ENCODE peak calls at places on chromosomes 13 and 19, in ten cellular contexts. Z, D, M, K, X, A, S, Q, T and W are unnamed samples. For H3K4me1, the result is how much of the 10 kb centered on the place peaks cover.

GRCh38 chr19:14165986-14166385 is 29.6 kb upstream of the ASF1B start:
- DNase-seq in A (no peak), T (no peak), Q (no peak), S (no peak), D (no peak), K (no peak), M (no peak), Z (no peak), X (peak), W (no peak)

GRCh38 chr13:46551410-46552301 is 1.3 kb upstream of the LRCH1 start:
- DNase-seq in M (peak), T (peak), Z (peak), Q (peak), S (peak), D (peak), A (peak), K (peak), X (peak), W (peak)

GRCh38 chr19:52397310-52398090 is at the start of gene ZNF528:
- DNase-seq in M (peak), S (peak), D (no peak), Q (peak), Z (peak), K (peak), A (peak), X (peak), T (peak), W (peak)

GRCh38 chr13:106114981-106115554 is 420.4 kb downstream of the EFNB2 start:
- DNase-seq in S (no peak), D (no peak), M (no peak), X (no peak), A (no peak), T (no peak), Q (no peak), K (no peak), Z (no peak), W (no peak)

GRCh38 chr19:7928741-7929701 is 3.1 kb upstream of the CTXN1 start:
- DNase-seq in D (no peak), X (peak), K (no peak), Q (no peak), A (peak), M (no peak), Z (no peak), S (peak), T (peak), W (peak)

GRCh38 chr13:40220299-40220935 is 446.0 kb downstream of the FOXO1 start:
- DNase-seq in Q (no peak), D (no peak), S (no peak), M (no peak), X (no peak), A (no peak), T (no peak), K (no peak), Z (no peak), W (no peak)

GRCh38 chr13:45781553-45782326 is 69.8 kb downstream of the SIAH3 start:
- DNase-seq in Q (no peak), Z (no peak), A (no peak), T (no peak), M (peak), K (peak), X (peak), S (no peak), D (no peak), W (peak)

GRCh38 chr13:80555796-80556195 is 214.9 kb upstream of the SPRY2 start:
- DNase-seq in M (no peak), Z (no peak), D (no peak), S (no peak), Q (no peak), X (no peak), T (peak), A (no peak), K (no peak), W (no peak)

GRCh38 chr13:39501711-39502324 is 101.2 kb downstream of the LHFPL6 start:
- DNase-seq in D (no peak), M (no peak), Z (no peak), K (no peak), Q (no peak), S (no peak), A (no peak), T (no peak), X (no peak), W (no peak)

GRCh38 chr19:39196320-39196719 is 444 bp upstream of the NCCRP1 start:
- DNase-seq in X (no peak), K (no peak), M (no peak), Q (no peak), A (no peak), Z (no peak), S (no peak), D (no peak), T (no peak), W (no peak)

GRCh38 chr13:63403726-63404125 is 1988.1 kb upstream of the PCDH20 start:
- DNase-seq in K (no peak), T (no peak), S (no peak), Q (no peak), X (no peak), M (no peak), A (no peak), D (no peak), Z (no peak), W (no peak)

GRCh38 chr19:32824906-32825608 is 44.5 kb downstream of the SLC7A9 start:
- DNase-seq in S (no peak), Z (no peak), K (no peak), A (no peak), X (no peak), M (no peak), D (no peak), T (no peak), Q (no peak), W (no peak)

GRCh38 chr13:113930711-113931637 is 42.9 kb downstream of the C13orf46 start:
- DNase-seq in Z (no peak), M (peak), A (no peak), S (peak), D (no peak), K (no peak), Q (peak), X (no peak), T (no peak), W (peak)

GRCh38 chr19:46902402-46902766 is 41.6 kb downstream of the ARHGAP35 start:
- DNase-seq in Z (no peak), X (no peak), Q (no peak), D (peak), S (peak), M (peak), K (no peak), A (peak), T (no peak), W (no peak)

GRCh38 chr13:71695662-71696061 is 171.3 kb downstream of the DACH1 start:
- DNase-seq in S (no peak), X (no peak), Q (no peak), D (no peak), K (no peak), M (no peak), A (no peak), Z (no peak), T (no peak), W (no peak)

GRCh38 chr13:80040219-80040976 is 300.5 kb downstream of the SPRY2 start:
- DNase-seq in Z (peak), M (no peak), X (no peak), A (no peak), K (no peak), T (no peak), D (peak), Q (no peak), S (no peak), W (no peak)

GRCh38 chr19:34171877-34172660 is at the start of gene LSM14A:
- DNase-seq in K (peak), A (peak), D (peak), Z (peak), Q (peak), X (peak), M (peak), T (peak), S (peak), W (peak)

GRCh38 chr19:23222998-23223652 is 27.1 kb downstream of the ZNF724 start:
- DNase-seq in T (no peak), Z (no peak), M (no peak), D (no peak), Q (no peak), S (no peak), K (no peak), A (no peak), X (no peak), W (no peak)

GRCh38 chr19:17321655-17322489 is 12.5 kb downstream of the DDA1 start:
- DNase-seq in X (no peak), Z (no peak), S (no peak), A (no peak), M (no peak), K (no peak), T (no peak), Q (no peak), D (no peak), W (no peak)

GRCh38 chr13:74062933-74063332 is 71.3 kb downstream of the KLF12 start:
- DNase-seq in X (no peak), T (no peak), Z (no peak), Q (no peak), A (no peak), K (peak), M (no peak), S (no peak), D (no peak), W (peak)

GRCh38 chr19:16338470-16339360 is 14.1 kb downstream of the KLF2 start:
- DNase-seq in X (no peak), D (peak), Z (no peak), M (no peak), T (no peak), Q (no peak), S (no peak), K (peak), A (peak), W (no peak)

GRCh38 chr13:89239361-89240127 is 1568.4 kb downstream of the SLITRK5 start:
- DNase-seq in D (no peak), T (no peak), Z (no peak), X (no peak), A (no peak), Q (no peak), K (no peak), S (no peak), M (no peak), W (no peak)

GRCh38 chr13:40389081-40389641 is 277.3 kb downstream of the FOXO1 start:
- DNase-seq in Z (no peak), K (no peak), S (no peak), A (no peak), T (no peak), X (no peak), M (no peak), D (no peak), Q (no peak), W (no peak)

GRCh38 chr13:39612023-39612637 is 9.1 kb upstream of the LHFPL6 start:
- DNase-seq in M (peak), D (peak), T (peak), X (peak), S (peak), A (peak), Z (no peak), K (peak), Q (no peak), W (peak)

GRCh38 chr19:40524133-40524549 is 52.5 kb upstream of the SHKBP1 start:
- DNase-seq in X (no peak), Q (no peak), K (no peak), S (no peak), Z (no peak), A (no peak), M (no peak), T (no peak), D (no peak), W (no peak)

GRCh38 chr13:31050486-31051400 is 111.0 kb downstream of the HSPH1 start:
- DNase-seq in X (peak), D (no peak), K (no peak), M (no peak), T (no peak), Z (no peak), Q (no peak), A (no peak), S (no peak), W (no peak)

GRCh38 chr13:110348751-110349150 is 41.7 kb downstream of the COL4A2 start:
- DNase-seq in X (no peak), M (no peak), T (no peak), A (no peak), Z (no peak), Q (no peak), S (no peak), K (no peak), D (no peak), W (no peak)

GRCh38 chr19:16371540-16371986 is 46.9 kb downstream of the KLF2 start:
- DNase-seq in S (no peak), Z (no peak), X (no peak), T (peak), D (no peak), Q (no peak), M (peak), A (no peak), K (peak), W (no peak)

GRCh38 chr19:31318790-31319189 is 30.4 kb downstream of the TSHZ3 start:
- DNase-seq in T (no peak), Q (no peak), S (no peak), K (no peak), A (peak), X (no peak), M (no peak), D (no peak), Z (no peak), W (peak)

GRCh38 chr13:68976287-68976686 is 1131.3 kb upstream of the ATXN8OS start:
- DNase-seq in X (no peak), A (no peak), S (no peak), Z (no peak), K (no peak), Q (no peak), T (no peak), D (no peak), M (no peak), W (no peak)

GRCh38 chr19:16244091-16244490 is 46.4 kb downstream of the AP1M1 start:
- DNase-seq in M (no peak), S (no peak), Z (no peak), A (no peak), T (no peak), X (no peak), K (no peak), Q (no peak), D (no peak), W (no peak)

GRCh38 chr19:16252459-16253205 is 54.9 kb downstream of the AP1M1 start:
- DNase-seq in A (no peak), D (no peak), K (peak), S (no peak), M (no peak), Q (no peak), Z (no peak), X (peak), T (no peak), W (peak)

GRCh38 chr13:47220453-47221150 is 323.7 kb upstream of the HTR2A start:
- DNase-seq in A (peak), Z (no peak), Q (no peak), D (no peak), K (no peak), X (no peak), S (no peak), T (no peak), M (no peak), W (no peak)

GRCh38 chr13:43003010-43003409 is 11.0 kb upstream of the EPSTI1 start:
- DNase-seq in Q (no peak), X (no peak), M (no peak), S (no peak), A (no peak), D (no peak), K (no peak), T (no peak), Z (no peak), W (no peak)

GRCh38 chr19:33524024-33524664 is 2.6 kb upstream of the PEPD start:
- DNase-seq in Q (no peak), T (no peak), D (no peak), X (no peak), Z (no peak), A (no peak), S (no peak), K (peak), M (no peak), W (peak)

GRCh38 chr13:98976941-98977340 is 923 bp downstream of the DOCK9 start:
- DNase-seq in A (no peak), D (no peak), T (no peak), M (no peak), Q (no peak), S (no peak), Z (no peak), K (no peak), X (no peak), W (no peak)

GRCh38 chr13:98977568-98978270 is at the start of gene DOCK9:
- DNase-seq in T (no peak), A (peak), D (no peak), S (peak), M (peak), K (peak), Z (no peak), X (no peak), Q (peak), W (peak)

GRCh38 chr13:98976338-98976737 is 1.5 kb downstream of the DOCK9 start:
- DNase-seq in A (no peak), Q (no peak), X (no peak), K (no peak), S (no peak), M (no peak), Z (no peak), D (no peak), T (no peak), W (no peak)

GRCh38 chr13:98974053-98974452 is 3.8 kb downstream of the DOCK9 start:
- DNase-seq in A (no peak), K (no peak), Z (no peak), Q (no peak), S (no peak), D (no peak), M (no peak), T (peak), X (no peak), W (no peak)

DNA sequence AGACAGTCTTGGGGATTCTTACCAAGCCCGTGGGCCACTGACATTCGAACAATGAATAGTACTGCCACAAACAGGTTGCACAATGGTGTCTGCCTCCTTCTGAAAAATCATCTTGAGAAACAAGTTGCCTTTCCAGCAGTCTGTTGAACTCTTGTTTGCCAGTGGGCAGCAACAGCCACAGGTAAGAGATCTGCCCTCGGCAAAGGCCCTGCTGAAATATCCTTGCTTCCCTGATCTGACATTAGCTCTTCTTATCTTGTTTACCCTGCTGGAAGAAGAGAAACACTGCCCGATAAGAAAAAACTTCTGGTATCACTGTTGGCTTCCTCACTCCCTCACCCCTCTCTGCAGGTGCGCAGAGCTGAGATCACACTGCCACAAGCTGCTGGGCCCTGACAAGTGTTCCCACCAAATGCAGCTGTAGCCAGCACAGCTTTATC is 2.0 kb downstream of the DOCK9 start:
- DNase-seq in D (no peak), K (no peak), Q (no peak), Z (no peak), S (no peak), A (peak), X (no peak), T (peak), M (no peak), W (no peak)
- H3K4me1 ChIP-seq in D (under half), K (under half), Q (under half), Z (under half), S (half or more), A (half or more), X (under half), T (under half), M (half or more), W (under half)

DNA sequence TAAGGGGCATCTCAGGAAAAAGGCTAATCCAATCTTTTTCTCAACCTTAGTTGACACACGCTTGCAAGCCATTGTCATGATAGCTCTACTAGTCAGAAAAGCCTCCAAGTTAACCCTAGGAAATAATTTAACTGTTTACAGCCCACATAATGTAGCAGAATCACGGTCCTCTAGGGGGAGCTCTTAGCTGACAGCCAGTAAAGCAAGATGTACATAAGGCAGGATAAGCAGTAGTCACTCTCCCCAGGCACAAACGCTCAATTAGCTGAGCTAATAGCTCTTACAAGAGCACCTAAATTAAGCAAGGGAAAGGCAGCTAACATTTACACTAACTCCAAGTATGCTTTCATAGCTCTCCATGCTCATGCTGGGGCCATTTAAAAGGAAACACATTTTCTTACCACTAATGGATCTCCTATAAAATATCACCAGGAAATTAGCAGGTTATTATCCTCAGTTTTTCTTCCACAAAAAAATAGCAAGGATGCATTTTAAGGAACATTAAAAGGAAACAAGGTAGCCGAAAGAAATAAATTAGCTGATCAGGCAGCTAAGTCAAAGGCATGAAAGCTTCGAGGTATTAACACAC is 33.7 kb upstream of the ZSCAN5A start:
- DNase-seq in S (no peak), M (no peak), D (peak), Q (no peak), Z (no peak), X (peak), K (no peak), A (peak), T (no peak), W (no peak)
- TF ChIP-seq CTCF in S (no peak), M (no peak), D (peak), Q (no peak), Z (peak), X (peak), K (no peak), A (peak), T (peak), W (no peak)

GRCh38 chr13:35771898-35772297 is 295.4 kb upstream of the MAB21L1 start:
- DNase-seq in T (no peak), S (no peak), Q (no peak), A (peak), X (no peak), M (no peak), D (no peak), Z (no peak), K (no peak), W (no peak)
- TF ChIP-seq POLR2AphosphoS5 in T (no peak), S (no peak), Q (no peak), A (no peak), X (peak), M (no peak), D (no peak), Z (no peak), K (no peak), W (no peak)

GRCh38 chr19:13053238-13053637 is 49.4 kb downstream of the LYL1 start:
- DNase-seq in S (no peak), Z (no peak), A (no peak), K (no peak), Q (no peak), X (no peak), M (no peak), D (no peak), T (no peak), W (no peak)

GRCh38 chr19:13053761-13054604 is 48.7 kb downstream of the LYL1 start:
- DNase-seq in T (no peak), M (peak), S (peak), D (peak), Z (peak), Q (peak), A (peak), K (peak), X (peak), W (peak)

GRCh38 chr19:13054605-13055212 is 47.9 kb downstream of the LYL1 start:
- DNase-seq in A (no peak), Z (no peak), K (no peak), D (no peak), S (no peak), M (no peak), X (no peak), T (no peak), Q (no peak), W (peak)

GRCh38 chr19:13051581-13052165 is 51.0 kb downstream of the LYL1 start:
- DNase-seq in D (no peak), A (peak), M (peak), X (no peak), K (peak), Q (peak), Z (no peak), T (peak), S (no peak), W (peak)

DNA sequence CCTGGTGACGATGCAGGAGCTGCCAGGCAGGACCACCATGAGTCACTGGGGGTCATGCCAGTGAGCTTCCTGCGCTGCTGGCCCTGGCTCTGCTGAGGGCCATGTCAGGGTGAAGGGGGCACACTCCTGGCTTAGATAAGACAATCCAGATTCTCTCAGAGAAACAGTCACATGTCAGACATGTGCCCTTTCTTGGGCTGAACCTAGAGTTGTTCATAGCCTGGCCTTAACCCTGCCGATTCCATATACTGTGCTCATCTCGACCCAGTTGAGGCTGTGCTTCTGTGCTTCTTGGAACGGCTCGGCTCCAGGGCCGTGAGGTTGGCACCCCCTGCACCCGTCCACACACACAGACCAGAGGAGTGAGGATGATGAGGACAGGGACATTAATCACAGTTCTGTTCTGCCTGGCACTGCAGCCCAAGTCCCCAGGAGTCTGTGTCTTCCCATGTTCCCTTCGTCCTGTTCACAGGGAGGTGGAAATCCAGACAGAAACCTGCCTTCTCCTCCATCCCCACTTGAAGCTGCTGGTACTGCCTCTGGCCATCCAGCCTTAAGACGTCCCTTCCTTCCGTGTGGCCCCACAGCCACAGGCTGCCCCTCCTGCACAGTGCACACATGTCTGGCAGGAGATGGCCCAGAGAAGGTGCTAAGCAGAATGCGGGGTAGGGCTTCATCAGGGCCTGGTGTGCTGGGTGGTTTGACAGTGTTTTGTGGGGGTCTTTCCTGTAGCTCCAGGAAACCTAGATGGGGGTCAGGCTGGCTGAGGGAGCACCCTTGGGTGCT is 50.0 kb downstream of the LYL1 start:
- DNase-seq in M (no peak), A (no peak), X (no peak), S (no peak), K (no peak), Q (no peak), Z (no peak), T (no peak), D (no peak), W (no peak)
- H3K4me1 ChIP-seq in M (half or more), A (half or more), X (half or more), S (half or more), K (half or more), Q (half or more), Z (half or more), T (under half), D (half or more), W (half or more)